ENCODE peak calls at places on chromosome 2, in four cellular contexts. E, V, J and X are unnamed samples.

GRCh38 chr2:44086639-44087036 is 82.0 kb upstream of the PPM1B start:
- DNase-seq in E (no peak), V (no peak), J (no peak), X (no peak)

GRCh38 chr2:30444283-30444682 is 2.8 kb upstream of the LCLAT1 start:
- DNase-seq in E (no peak), V (peak; percentile 37), J (no peak), X (no peak)

GRCh38 chr2:96954490-96954846 is 31.9 kb downstream of the FAM178B start:
- DNase-seq in E (peak; percentile 78), V (no peak), J (no peak), X (no peak)

GRCh38 chr2:54459037-54459441 is 2.9 kb downstream of the SPTBN1 start:
- DNase-seq in E (no peak), V (peak; percentile 48), J (no peak), X (no peak)

GRCh38 chr2:207487650-207488315 is 42.0 kb upstream of the CREB1 start:
- DNase-seq in E (no peak), V (peak; percentile 53), J (peak; percentile 32), X (peak; percentile 84)

GRCh38 chr2:80499095-80499494 is 194.5 kb upstream of the LRRTM1 start:
- DNase-seq in E (peak; percentile 69), V (peak; percentile 65), J (peak; percentile 6), X (peak; percentile 25)

GRCh38 chr2:128405981-128406601 is 87.4 kb upstream of the HS6ST1 start:
- DNase-seq in E (no peak), V (no peak), J (no peak), X (no peak)

GRCh38 chr2:166451451-166451850 is 42.6 kb downstream of the SCN7A start:
- DNase-seq in E (no peak), V (peak; percentile 1), J (no peak), X (no peak)

GRCh38 chr2:24973812-24974211 is 2.1 kb upstream of the DNAJC27 start:
- DNase-seq in E (no peak), V (no peak), J (no peak), X (no peak)

GRCh38 chr2:25977768-25978167 is 4.5 kb downstream of the KIF3C start:
- DNase-seq in E (no peak), V (no peak), J (no peak), X (no peak)

GRCh38 chr2:235561450-235561849 is 67.6 kb downstream of the AGAP1 start:
- DNase-seq in E (no peak), V (no peak), J (no peak), X (no peak)

GRCh38 chr2:103667335-103667884 is 905.6 kb downstream of the TMEM182 start:
- DNase-seq in E (no peak), V (no peak), J (no peak), X (no peak)

GRCh38 chr2:205706769-205707375 is 24.6 kb downstream of the NRP2 start:
- DNase-seq in E (peak; percentile 92), V (peak; percentile 78), J (no peak), X (peak; percentile 72)

GRCh38 chr2:221374234-221374633 is 197.9 kb downstream of the EPHA4 start:
- DNase-seq in E (no peak), V (no peak), J (no peak), X (no peak)

GRCh38 chr2:238587776-238588660 is 161.3 kb downstream of the ASB1 start:
- DNase-seq in E (no peak), V (no peak), J (no peak), X (no peak)

GRCh38 chr2:13558368-13558767 is 841.6 kb downstream of the TRIB2 start:
- DNase-seq in E (peak; percentile 58), V (peak; percentile 74), J (no peak), X (no peak)

GRCh38 chr2:121217627-121218026 is 67.4 kb downstream of the TFCP2L1 start:
- DNase-seq in E (no peak), V (no peak), J (no peak), X (no peak)

GRCh38 chr2:227908266-227909054 is 37.0 kb downstream of the DAW1 start:
- DNase-seq in E (no peak), V (no peak), J (no peak), X (no peak)

GRCh38 chr2:184646177-184646576 is 47.8 kb downstream of the ZNF804A start:
- DNase-seq in E (peak; percentile 4), V (peak; percentile 73), J (no peak), X (no peak)

GRCh38 chr2:172252154-172252553 is 149.5 kb upstream of the DLX2 start:
- DNase-seq in E (no peak), V (no peak), J (no peak), X (no peak)

GRCh38 chr2:239993291-239993690 is 31.9 kb downstream of the NDUFA10 start:
- DNase-seq in E (no peak), V (no peak), J (no peak), X (no peak)

GRCh38 chr2:167844714-167845530 is 402.5 kb downstream of the STK39 start:
- DNase-seq in E (peak; percentile 26), V (no peak), J (peak; percentile 29), X (no peak)

GRCh38 chr2:36562973-36563532 is 34.9 kb downstream of the FEZ2 start:
- DNase-seq in E (no peak), V (peak; percentile 87), J (no peak), X (no peak)

GRCh38 chr2:143841935-143842334 is 678.0 kb downstream of the ZEB2 start:
- DNase-seq in E (no peak), V (no peak), J (no peak), X (no peak)

GRCh38 chr2:70496819-70497218 is 56.8 kb downstream of the TGFA start:
- DNase-seq in E (no peak), V (no peak), J (no peak), X (no peak)

GRCh38 chr2:12967804-12968203 is 251.1 kb downstream of the TRIB2 start:
- DNase-seq in E (no peak), V (no peak), J (no peak), X (no peak)

DNA sequence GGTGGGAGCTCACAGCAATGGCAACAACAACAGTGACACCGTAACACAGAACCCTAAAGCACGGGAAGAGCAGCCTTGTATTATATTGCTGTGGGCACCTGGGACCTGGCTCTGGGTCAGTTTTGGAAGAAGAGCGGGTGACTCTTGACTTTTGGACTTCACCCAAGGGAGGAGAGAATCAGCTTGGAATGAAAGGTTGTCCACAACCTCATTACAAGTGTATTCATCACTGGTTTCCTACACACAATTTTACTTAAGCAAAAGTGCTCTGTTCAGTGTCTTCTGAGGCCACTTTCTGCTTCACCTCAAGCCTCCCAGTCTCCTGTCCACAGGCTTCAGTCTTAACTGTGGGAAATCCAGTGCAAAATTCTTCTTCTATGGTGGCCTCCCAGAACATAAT is 263.8 kb downstream of the KCNE4 start:
- DNase-seq in E (no peak), V (no peak), J (no peak), X (no peak)
- H3K4me3 ChIP-seq in E (no peak overlapping the region), V (no peak overlapping the region), J (no peak overlapping the region), X (no peak overlapping the region)

GRCh38 chr2:113712941-113713340 is 43.5 kb downstream of the SLC35F5 start:
- DNase-seq in E (no peak), V (no peak), J (no peak), X (no peak)

GRCh38 chr2:113716291-113716690 is 40.2 kb downstream of the SLC35F5 start:
- DNase-seq in E (no peak), V (peak; percentile 21), J (no peak), X (no peak)

GRCh38 chr2:113709022-113709421 is 47.4 kb downstream of the SLC35F5 start:
- DNase-seq in E (no peak), V (no peak), J (no peak), X (no peak)

GRCh38 chr2:113707106-113707505 is 49.3 kb downstream of the SLC35F5 start:
- DNase-seq in E (no peak), V (peak; percentile 48), J (no peak), X (no peak)

GRCh38 chr2:113711857-113712256 is 44.6 kb downstream of the SLC35F5 start:
- DNase-seq in E (no peak), V (no peak), J (no peak), X (no peak)
- H3K4me3 ChIP-seq in E (no peak overlapping the region), V (no peak overlapping the region), J (no peak overlapping the region), X (no peak overlapping the region)

DNA sequence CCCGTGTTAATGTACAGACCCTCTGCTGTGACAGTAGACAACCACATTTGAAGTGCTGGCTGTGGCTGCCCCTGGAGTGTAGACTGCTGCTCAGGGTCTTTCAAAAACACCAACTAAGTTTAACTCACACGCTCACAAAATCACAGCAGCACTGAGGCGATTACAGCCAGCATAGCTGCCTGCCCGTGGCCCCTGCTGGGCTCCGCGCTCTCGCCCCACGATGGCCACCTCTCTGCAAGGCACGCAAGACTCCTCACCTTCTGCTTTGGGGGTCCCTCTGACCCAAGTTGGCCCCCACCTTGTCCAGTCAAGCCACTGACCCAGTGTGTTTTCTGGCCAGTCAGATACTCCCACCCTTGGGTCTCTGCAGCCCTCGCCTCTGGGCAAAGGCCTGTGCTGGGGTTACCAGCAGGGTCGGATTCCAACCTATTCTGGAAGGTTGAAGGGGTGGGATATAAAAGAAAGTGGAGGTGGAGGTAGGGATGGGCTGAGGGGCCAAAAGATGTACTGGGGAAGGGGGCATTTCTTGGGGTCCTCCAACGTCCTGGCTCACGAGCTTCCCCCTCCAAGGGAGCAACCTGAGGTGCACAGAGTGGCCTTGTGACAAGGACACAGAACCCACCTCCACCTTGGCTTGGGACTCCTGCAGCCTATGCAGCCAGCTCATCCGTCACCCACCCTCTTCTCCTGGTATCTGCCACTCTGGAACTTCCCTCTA is 2.9 kb upstream of the B3GNT7 start:
- DNase-seq in E (no peak), V (no peak), J (no peak), X (no peak)
- H3K4me3 ChIP-seq in E (peak overlapping the region; percentile 73), V (no peak overlapping the region), J (no peak overlapping the region), X (no peak overlapping the region)

DNA sequence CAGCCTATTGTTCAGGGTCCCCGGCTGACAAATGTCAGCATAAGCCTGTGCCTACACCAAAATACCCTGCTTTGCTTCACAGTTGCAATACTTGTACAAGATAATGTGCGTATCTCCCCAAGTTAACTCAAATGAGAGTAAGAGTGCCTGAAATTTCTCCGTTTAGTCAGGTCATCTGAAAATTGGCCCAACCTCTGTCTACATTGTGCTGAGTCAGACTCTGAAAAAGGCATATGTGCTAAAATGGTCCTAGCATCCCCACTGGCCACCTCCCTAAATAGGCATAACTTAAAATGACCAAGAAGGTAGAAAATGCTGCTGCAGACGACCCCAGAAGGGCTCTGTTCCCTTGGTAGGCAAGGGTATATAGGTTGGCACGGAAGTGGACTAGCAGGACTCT is 1653.8 kb upstream of the DDX18 start:
- DNase-seq in E (no peak), V (no peak), J (no peak), X (no peak)
- H3K4me3 ChIP-seq in E (no peak overlapping the region), V (no peak overlapping the region), J (no peak overlapping the region), X (no peak overlapping the region)

DNA sequence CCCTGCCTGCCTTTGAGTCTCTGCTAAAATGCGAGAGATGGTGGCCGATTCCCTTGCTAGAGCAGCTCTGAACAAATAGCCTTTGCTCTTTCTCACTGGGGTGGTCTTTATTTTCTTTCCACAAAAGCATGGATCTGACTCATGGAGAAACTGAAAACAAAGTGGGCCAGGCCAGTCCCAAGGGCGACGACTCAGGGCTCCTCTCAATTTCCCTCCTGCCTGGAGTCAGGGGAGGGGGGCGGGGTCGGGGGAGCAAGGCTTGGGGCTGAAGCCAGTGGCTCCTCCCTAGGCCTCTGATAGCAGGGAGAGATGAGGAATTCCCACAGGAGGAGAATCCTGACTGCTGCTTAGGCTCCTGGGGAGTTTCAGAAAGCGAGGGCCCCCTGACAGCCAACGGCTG is 17.1 kb upstream of the IL1R2 start:
- DNase-seq in E (no peak), V (no peak), J (no peak), X (peak; percentile 25)
- H3K4me3 ChIP-seq in E (no peak overlapping the region), V (no peak overlapping the region), J (no peak overlapping the region), X (no peak overlapping the region)

GRCh38 chr2:95401480-95401879 is 1.0 kb upstream of the FAHD2A start:
- DNase-seq in E (no peak), V (no peak), J (no peak), X (no peak)
- H3K4me3 ChIP-seq in E (peak overlapping the region; percentile 71), V (peak overlapping the region; percentile 85), J (peak overlapping the region; percentile 100), X (peak overlapping the region; percentile 99)